ENCODE peak calls at places on chromosomes 3 and 15, in six cellular contexts. One of them, this sample, is unnamed. For H3K36me3, the result is how much of the 10 kb centered on the place peaks cover.

GRCh38 chr15:98956796-98957553 is 50.6 kb downstream of the PGPEP1L start:
- DNase-seq in neuronal stem cell: no peak
- DNase-seq in mesenchymal stem cell: no peak
- DNase-seq in IMR-90: no peak
- DNase-seq in mesendoderm: no peak
- DNase-seq in H1: no peak
- DNase-seq in this sample: no peak

GRCh38 chr15:39171944-39172368 is 408.9 kb upstream of the THBS1 start:
- DNase-seq in H1: peak
- DNase-seq in IMR-90: peak
- DNase-seq in neuronal stem cell: peak
- DNase-seq in mesendoderm: peak
- DNase-seq in mesenchymal stem cell: peak
- DNase-seq in this sample: peak

GRCh38 chr15:67836134-67836455 is 3.8 kb downstream of the RNU6-1 start:
- DNase-seq in mesendoderm: no peak
- DNase-seq in IMR-90: no peak
- DNase-seq in H1: no peak
- DNase-seq in neuronal stem cell: no peak
- DNase-seq in mesenchymal stem cell: no peak
- DNase-seq in this sample: no peak

GRCh38 chr3:6994081-6994668 is 133.3 kb downstream of the GRM7 start:
- DNase-seq in neuronal stem cell: no peak
- DNase-seq in IMR-90: no peak
- DNase-seq in H1: no peak
- DNase-seq in mesenchymal stem cell: peak
- DNase-seq in mesendoderm: peak
- DNase-seq in this sample: peak

GRCh38 chr3:146912233-146913015 is 307.3 kb upstream of the PLSCR5 start:
- DNase-seq in mesendoderm: no peak
- DNase-seq in IMR-90: no peak
- DNase-seq in H1: no peak
- DNase-seq in neuronal stem cell: no peak
- DNase-seq in mesenchymal stem cell: no peak
- DNase-seq in this sample: no peak

GRCh38 chr15:72222433-72222832 is 8.6 kb downstream of the PKM start:
- DNase-seq in mesenchymal stem cell: no peak
- DNase-seq in mesendoderm: no peak
- DNase-seq in neuronal stem cell: no peak
- DNase-seq in H1: no peak
- DNase-seq in IMR-90: no peak
- DNase-seq in this sample: no peak

GRCh38 chr3:28765194-28765593 is 416.6 kb upstream of the AZI2 start:
- DNase-seq in mesenchymal stem cell: no peak
- DNase-seq in neuronal stem cell: no peak
- DNase-seq in H1: no peak
- DNase-seq in mesendoderm: peak
- DNase-seq in IMR-90: no peak
- DNase-seq in this sample: no peak

GRCh38 chr3:14925729-14926591 is 21.4 kb upstream of the NR2C2 start:
- DNase-seq in mesenchymal stem cell: peak
- DNase-seq in IMR-90: peak
- DNase-seq in neuronal stem cell: peak
- DNase-seq in mesendoderm: peak
- DNase-seq in H1: peak
- DNase-seq in this sample: peak

GRCh38 chr3:64011685-64012084 is 11.6 kb downstream of the PSMD6 start:
- DNase-seq in H1: no peak
- DNase-seq in neuronal stem cell: no peak
- DNase-seq in IMR-90: peak
- DNase-seq in mesenchymal stem cell: peak
- DNase-seq in mesendoderm: no peak
- DNase-seq in this sample: no peak

GRCh38 chr15:90960316-90961091 is 5.8 kb downstream of the RCCD1 start:
- DNase-seq in mesendoderm: no peak
- DNase-seq in mesenchymal stem cell: no peak
- DNase-seq in H1: no peak
- DNase-seq in IMR-90: no peak
- DNase-seq in neuronal stem cell: no peak
- DNase-seq in this sample: no peak

GRCh38 chr15:96252148-96252547 is 78.4 kb upstream of the NR2F2 start:
- DNase-seq in neuronal stem cell: no peak
- DNase-seq in H1: no peak
- DNase-seq in IMR-90: no peak
- DNase-seq in mesenchymal stem cell: no peak
- DNase-seq in mesendoderm: no peak
- DNase-seq in this sample: peak

GRCh38 chr15:93001881-93002280 is 87.1 kb downstream of the RGMA start:
- DNase-seq in neuronal stem cell: no peak
- DNase-seq in mesenchymal stem cell: no peak
- DNase-seq in H1: no peak
- DNase-seq in mesendoderm: no peak
- DNase-seq in IMR-90: no peak
- DNase-seq in this sample: no peak

GRCh38 chr3:174206607-174207192 is 652.4 kb upstream of the NAALADL2 start:
- DNase-seq in IMR-90: no peak
- DNase-seq in neuronal stem cell: no peak
- DNase-seq in mesendoderm: peak
- DNase-seq in H1: no peak
- DNase-seq in mesenchymal stem cell: no peak
- DNase-seq in this sample: no peak

GRCh38 chr3:100797921-100798491 is 88.7 kb downstream of the TFG start:
- DNase-seq in IMR-90: peak
- DNase-seq in H1: no peak
- DNase-seq in neuronal stem cell: no peak
- DNase-seq in mesendoderm: no peak
- DNase-seq in mesenchymal stem cell: peak
- DNase-seq in this sample: no peak

GRCh38 chr3:191397771-191398170 is 63.2 kb upstream of the PYDC2 start:
- DNase-seq in mesendoderm: no peak
- DNase-seq in IMR-90: peak
- DNase-seq in neuronal stem cell: no peak
- DNase-seq in H1: no peak
- DNase-seq in mesenchymal stem cell: no peak
- DNase-seq in this sample: peak

GRCh38 chr15:68560501-68561113 is 18.2 kb upstream of the CORO2B start:
- DNase-seq in mesenchymal stem cell: no peak
- DNase-seq in H1: peak
- DNase-seq in IMR-90: no peak
- DNase-seq in mesendoderm: no peak
- DNase-seq in neuronal stem cell: no peak
- DNase-seq in this sample: no peak

GRCh38 chr3:72830452-72831217 is 17.6 kb downstream of the SHQ1 start:
- DNase-seq in mesendoderm: no peak
- DNase-seq in mesenchymal stem cell: no peak
- DNase-seq in H1: no peak
- DNase-seq in neuronal stem cell: no peak
- DNase-seq in IMR-90: peak
- DNase-seq in this sample: no peak

GRCh38 chr3:83003917-83004316 is 1242.5 kb upstream of the GBE1 start:
- DNase-seq in mesenchymal stem cell: no peak
- DNase-seq in IMR-90: no peak
- DNase-seq in mesendoderm: no peak
- DNase-seq in neuronal stem cell: no peak
- DNase-seq in H1: no peak
- DNase-seq in this sample: no peak

GRCh38 chr15:70195808-70196304 is 98.1 kb upstream of the TLE3 start:
- DNase-seq in mesenchymal stem cell: peak
- DNase-seq in H1: no peak
- DNase-seq in neuronal stem cell: no peak
- DNase-seq in mesendoderm: no peak
- DNase-seq in IMR-90: peak
- DNase-seq in this sample: peak

GRCh38 chr3:122464659-122465058 is 48.8 kb upstream of the WDR5B start:
- DNase-seq in H1: no peak
- DNase-seq in IMR-90: no peak
- DNase-seq in mesenchymal stem cell: no peak
- DNase-seq in neuronal stem cell: no peak
- DNase-seq in mesendoderm: no peak
- DNase-seq in this sample: no peak
- H3K36me3 ChIP-seq in H1: under half
- H3K36me3 ChIP-seq in IMR-90: under half
- H3K36me3 ChIP-seq in mesenchymal stem cell: under half
- H3K36me3 ChIP-seq in neuronal stem cell: half or more
- H3K36me3 ChIP-seq in mesendoderm: under half
- H3K36me3 ChIP-seq in this sample: under half

GRCh38 chr15:77342767-77343166 is 77.1 kb downstream of the PEAK1 start:
- DNase-seq in mesenchymal stem cell: no peak
- DNase-seq in H1: no peak
- DNase-seq in IMR-90: no peak
- DNase-seq in neuronal stem cell: no peak
- DNase-seq in mesendoderm: no peak
- DNase-seq in this sample: no peak
- H2AK5ac ChIP-seq in mesenchymal stem cell: no peak
- H2AK5ac ChIP-seq in H1: no peak
- H2AK5ac ChIP-seq in IMR-90: no peak
- H2AK5ac ChIP-seq in neuronal stem cell: no peak
- H2AK5ac ChIP-seq in mesendoderm: no peak
- H2AK5ac ChIP-seq in this sample: no peak

GRCh38 chr3:107065094-107065861 is 312.0 kb upstream of the CCDC54 start:
- DNase-seq in IMR-90: no peak
- DNase-seq in mesenchymal stem cell: no peak
- DNase-seq in neuronal stem cell: no peak
- DNase-seq in mesendoderm: peak
- DNase-seq in H1: no peak
- DNase-seq in this sample: no peak
- H3K18ac ChIP-seq in IMR-90: no peak
- H3K18ac ChIP-seq in mesenchymal stem cell: no peak
- H3K18ac ChIP-seq in neuronal stem cell: no peak
- H3K18ac ChIP-seq in mesendoderm: no peak
- H3K18ac ChIP-seq in H1: peak
- H3K18ac ChIP-seq in this sample: no peak

DNA sequence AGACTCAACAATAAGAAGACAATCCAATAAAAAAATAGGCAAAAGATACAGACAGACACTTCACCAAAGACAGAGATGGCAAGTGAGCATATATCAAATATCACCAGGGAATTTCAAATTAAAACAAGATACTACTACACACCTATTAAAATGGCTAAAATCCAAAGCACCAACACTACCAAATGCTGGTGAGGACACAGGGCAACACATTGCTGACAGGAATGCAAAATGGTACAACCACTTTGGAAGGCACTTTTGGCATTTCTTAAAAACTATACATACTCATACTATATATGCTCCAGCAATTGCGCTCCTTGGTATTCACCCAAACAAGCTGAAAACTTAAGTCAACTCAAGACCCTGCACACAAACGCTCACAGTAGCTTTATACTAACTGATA is 12.9 kb downstream of the DLG1 start:
- DNase-seq in neuronal stem cell: no peak
- DNase-seq in H1: no peak
- DNase-seq in IMR-90: no peak
- DNase-seq in mesenchymal stem cell: no peak
- DNase-seq in mesendoderm: no peak
- DNase-seq in this sample: no peak
- H3K36me3 ChIP-seq in neuronal stem cell: half or more
- H3K36me3 ChIP-seq in H1: under half
- H3K36me3 ChIP-seq in IMR-90: under half
- H3K36me3 ChIP-seq in mesenchymal stem cell: under half
- H3K36me3 ChIP-seq in mesendoderm: under half
- H3K36me3 ChIP-seq in this sample: under half

GRCh38 chr3:109316162-109316730 is at the start of gene DPPA2:
- DNase-seq in H1: peak
- DNase-seq in mesenchymal stem cell: no peak
- DNase-seq in IMR-90: no peak
- DNase-seq in mesendoderm: peak
- DNase-seq in neuronal stem cell: no peak
- DNase-seq in this sample: peak
- H2AK5ac ChIP-seq in H1: peak
- H2AK5ac ChIP-seq in mesenchymal stem cell: no peak
- H2AK5ac ChIP-seq in IMR-90: no peak
- H2AK5ac ChIP-seq in mesendoderm: no peak
- H2AK5ac ChIP-seq in neuronal stem cell: no peak
- H2AK5ac ChIP-seq in this sample: no peak

DNA sequence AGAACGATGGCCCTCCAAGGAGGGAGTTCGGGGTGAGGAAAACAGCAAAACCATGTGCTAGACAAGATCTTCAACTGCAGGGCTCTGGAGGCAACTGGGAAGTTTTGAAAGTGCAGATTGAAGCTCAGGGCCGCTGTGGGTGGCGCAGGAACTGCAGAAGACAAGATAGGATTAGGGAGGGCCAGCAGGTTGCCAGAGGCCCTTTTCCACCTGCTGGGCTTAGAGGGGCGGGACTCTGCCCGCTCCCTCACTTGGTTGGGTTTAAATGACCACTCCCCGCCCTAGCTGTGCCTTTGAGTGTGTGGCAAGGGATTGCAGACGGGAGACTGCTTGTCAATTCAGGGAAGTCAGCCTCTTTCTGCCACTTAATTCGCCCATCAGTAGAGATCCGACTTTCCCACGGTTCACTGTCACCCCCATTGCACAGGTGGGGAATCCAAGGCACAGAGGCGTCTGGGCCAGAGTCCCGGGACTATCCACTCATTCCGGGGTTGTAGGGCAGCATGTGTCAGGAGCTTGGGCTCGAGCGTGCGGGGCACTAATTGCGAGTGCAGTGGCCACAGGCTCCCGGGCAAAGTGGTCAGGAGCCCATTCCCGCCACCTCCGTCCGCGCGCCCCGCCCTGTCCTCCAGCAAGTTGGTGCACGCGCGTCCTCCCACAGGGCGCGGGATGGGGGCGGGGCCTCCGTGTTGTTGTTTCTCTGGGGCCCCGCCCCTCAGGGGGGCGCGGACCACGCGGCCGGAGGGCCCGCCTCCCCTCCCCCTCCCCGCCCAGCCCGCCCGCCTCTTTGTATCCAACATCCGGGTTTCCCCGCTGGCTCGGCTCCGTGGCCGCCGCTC is at the start of gene ACVR2B:
- DNase-seq in neuronal stem cell: peak
- DNase-seq in mesenchymal stem cell: peak
- DNase-seq in mesendoderm: peak
- DNase-seq in H1: peak
- DNase-seq in IMR-90: peak
- DNase-seq in this sample: peak
- H3K18ac ChIP-seq in neuronal stem cell: peak
- H3K18ac ChIP-seq in mesenchymal stem cell: peak
- H3K18ac ChIP-seq in mesendoderm: peak
- H3K18ac ChIP-seq in H1: peak
- H3K18ac ChIP-seq in IMR-90: no peak
- H3K18ac ChIP-seq in this sample: peak

DNA sequence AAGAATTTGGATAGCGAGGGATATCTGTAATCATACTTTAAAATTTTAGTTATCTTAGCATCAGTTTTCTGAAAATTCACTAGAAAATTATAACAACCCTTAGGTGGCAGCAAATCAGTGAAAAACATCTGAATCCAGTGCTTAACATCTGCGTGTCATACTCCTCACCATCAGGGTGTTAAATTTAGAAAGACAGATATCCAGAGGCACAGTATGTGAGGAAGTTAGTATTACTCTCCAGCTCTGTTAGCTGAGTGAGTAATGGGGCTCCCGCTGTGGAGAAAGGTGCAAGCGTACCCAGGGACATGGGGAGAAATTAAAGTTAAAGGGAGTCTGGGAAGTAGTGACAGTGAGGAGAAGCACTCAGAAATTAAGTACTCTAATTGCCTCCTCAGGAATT is 50.9 kb downstream of the CEP63 start:
- DNase-seq in mesendoderm: peak
- DNase-seq in neuronal stem cell: no peak
- DNase-seq in mesenchymal stem cell: no peak
- DNase-seq in IMR-90: no peak
- DNase-seq in H1: no peak
- DNase-seq in this sample: peak
- H3K36me3 ChIP-seq in mesendoderm: under half
- H3K36me3 ChIP-seq in neuronal stem cell: under half
- H3K36me3 ChIP-seq in mesenchymal stem cell: under half
- H3K36me3 ChIP-seq in IMR-90: under half
- H3K36me3 ChIP-seq in H1: under half
- H3K36me3 ChIP-seq in this sample: under half

This sample was measured in trophoblast cell.